ENCODE peak calls at places on chromosomes 13 and 19, in seven cellular contexts. Q is endothelial cell; T is AML-193; D is KBM-7; A is astrocyte of the spinal cord; S is NCI-H748 treated with DMSO at 0.1 percent for 48 hours; U is naive thymus-derived CD4-positive, alpha-beta T cell. O is an unnamed sample.
A peak's percentile ranks its signal among the peaks of the same experiment; 100 is the strongest.

GRCh38 chr19:801030-801860 is 4.0 kb downstream of the PTBP1 start:
- DNase-seq in Q (no peak), T (no peak), D (no peak), A (peak; percentile 45), S (no peak), U (no peak), O (no peak)

GRCh38 chr13:110816500-110816899 is 98.4 kb downstream of the ANKRD10 start:
- DNase-seq in Q (no peak), T (no peak), D (no peak), A (no peak), S (no peak), U (no peak), O (peak; percentile 56)

GRCh38 chr19:5131031-5131865 is 162.3 kb downstream of the KDM4B start:
- DNase-seq in Q (no peak), T (no peak), D (no peak), A (no peak), S (no peak), U (peak; percentile 21), O (no peak)

GRCh38 chr19:42132030-42132628 is at the start of gene POU2F2:
- DNase-seq in Q (no peak), T (no peak), D (peak; percentile 58), A (no peak), S (no peak), U (peak; percentile 77), O (no peak)

GRCh38 chr13:114112826-114113322 is 19.5 kb downstream of the RASA3 start:
- DNase-seq in Q (no peak), T (no peak), D (no peak), A (no peak), S (no peak), U (no peak), O (no peak)

GRCh38 chr19:14544047-14544446 is 14.7 kb downstream of the TECR start:
- DNase-seq in Q (no peak), T (no peak), D (no peak), A (no peak), S (no peak), U (no peak), O (no peak)

GRCh38 chr19:7942981-7943443 is 454 bp downstream of the TIMM44 start:
- DNase-seq in Q (no peak), T (no peak), D (no peak), A (peak; percentile 5), S (no peak), U (no peak), O (no peak)

GRCh38 chr13:114151565-114152284 is 19.3 kb upstream of the RASA3 start:
- DNase-seq in Q (no peak), T (peak; percentile 77), D (no peak), A (no peak), S (peak; percentile 25), U (peak; percentile 73), O (no peak)

GRCh38 chr19:18975864-18976263 is 34.8 kb upstream of the HOMER3 start:
- DNase-seq in Q (no peak), T (no peak), D (no peak), A (no peak), S (no peak), U (no peak), O (no peak)

GRCh38 chr19:18130523-18131242 is 22.3 kb upstream of the PIK3R2 start:
- DNase-seq in Q (no peak), T (no peak), D (no peak), A (no peak), S (no peak), U (no peak), O (no peak)

GRCh38 chr13:92537485-92537884 is 689.1 kb upstream of the GPC6 start:
- DNase-seq in Q (no peak), T (no peak), D (no peak), A (no peak), S (no peak), U (no peak), O (no peak)

GRCh38 chr19:10043286-10043927 is 30.1 kb downstream of the RDH8 start:
- DNase-seq in Q (no peak), T (no peak), D (no peak), A (peak; percentile 65), S (no peak), U (no peak), O (no peak)

GRCh38 chr13:49584771-49585182 is 581 bp downstream of the RCBTB1 start:
- DNase-seq in Q (no peak), T (peak; percentile 17), D (no peak), A (peak; percentile 22), S (no peak), U (peak; percentile 15), O (no peak)

GRCh38 chr19:50203281-50204080 is at the start of gene MYH14:
- DNase-seq in Q (no peak), T (no peak), D (no peak), A (peak; percentile 9), S (peak; percentile 87), U (no peak), O (peak; percentile 92)

GRCh38 chr19:35404879-35405622 is 34.2 kb downstream of the GPR42 start:
- DNase-seq in Q (no peak), T (no peak), D (no peak), A (peak; percentile 3), S (no peak), U (no peak), O (no peak)

GRCh38 chr19:18167975-18168645 is 5.5 kb upstream of the IFI30 start:
- DNase-seq in Q (peak; percentile 68), T (peak; percentile 23), D (peak; percentile 56), A (no peak), S (no peak), U (peak; percentile 59), O (no peak)

GRCh38 chr19:8988204-8988603 is 22.0 kb downstream of the MUC16 start:
- DNase-seq in Q (no peak), T (peak; percentile 14), D (peak; percentile 22), A (no peak), S (no peak), U (no peak), O (no peak)

GRCh38 chr19:14871619-14872230 is 14.2 kb downstream of the OR7A17 start:
- DNase-seq in Q (no peak), T (peak; percentile 28), D (peak; percentile 49), A (peak; percentile 4), S (no peak), U (no peak), O (no peak)

GRCh38 chr13:51599444-51600176 is 15.3 kb downstream of the WDFY2 start:
- DNase-seq in Q (no peak), T (peak; percentile 43), D (peak; percentile 48), A (no peak), S (no peak), U (no peak), O (no peak)

GRCh38 chr19:2223959-2224358 is 12.2 kb downstream of the PLEKHJ1 start:
- DNase-seq in Q (no peak), T (no peak), D (no peak), A (no peak), S (no peak), U (no peak), O (no peak)

GRCh38 chr19:48190288-48191284 is 20.1 kb downstream of the ZSWIM9 start:
- DNase-seq in Q (peak; percentile 42), T (no peak), D (no peak), A (peak; percentile 88), S (peak; percentile 17), U (no peak), O (no peak)

GRCh38 chr19:2523630-2524311 is 47.8 kb downstream of the GADD45B start:
- DNase-seq in Q (no peak), T (no peak), D (no peak), A (peak; percentile 92), S (no peak), U (no peak), O (no peak)

GRCh38 chr13:87274209-87274819 is 396.9 kb upstream of the SLITRK5 start:
- DNase-seq in Q (peak; percentile 61), T (peak; percentile 44), D (peak; percentile 81), A (peak; percentile 70), S (peak; percentile 69), U (no peak), O (no peak)

GRCh38 chr19:58538257-58539168 is 5.4 kb upstream of the TRIM28 start:
- DNase-seq in Q (peak; percentile 78), T (no peak), D (no peak), A (no peak), S (peak; percentile 88), U (no peak), O (peak; percentile 87)

GRCh38 chr19:17296278-17296677 is 6.9 kb downstream of the ABHD8 start:
- DNase-seq in Q (no peak), T (peak; percentile 5), D (no peak), A (peak; percentile 24), S (no peak), U (no peak), O (no peak)

GRCh38 chr19:29596885-29597525 is 9.1 kb upstream of the POP4 start:
- DNase-seq in Q (peak; percentile 33), T (peak; percentile 1), D (peak; percentile 18), A (peak; percentile 6), S (peak; percentile 22), U (no peak), O (no peak)

O was measured in lower leg skin.